ENCODE peak calls at places on chromosomes 3 and 15, in four cellular contexts. Y is astrocyte of the spinal cord; J is neuronal stem cell; P is central memory CD4-positive, alpha-beta T cell. A is an unnamed sample.

GRCh38 chr15:100733088-100733487 is 130.7 kb downstream of the ASB7 start:
- DNase-seq in P (no peak), Y (peak), J (no peak), A (peak)

GRCh38 chr15:77181305-77182074 is 110.6 kb upstream of the TSPAN3 start:
- DNase-seq in J (no peak), Y (no peak), P (no peak), A (no peak)

GRCh38 chr3:123068227-123069020 is 1.6 kb downstream of the PDIA5 start:
- DNase-seq in J (no peak), Y (no peak), P (no peak), A (no peak)

GRCh38 chr3:139241783-139242182 is 102.0 kb upstream of the MRPS22 start:
- DNase-seq in J (no peak), P (no peak), Y (no peak), A (no peak)

GRCh38 chr3:184336484-184337230 is 743 bp upstream of the FAM131A start:
- DNase-seq in P (no peak), Y (peak), J (no peak), A (peak)

GRCh38 chr3:172203522-172204258 is 164.3 kb downstream of the FNDC3B start:
- DNase-seq in P (no peak), J (no peak), Y (peak), A (no peak)

GRCh38 chr3:128623762-128624176 is 26.8 kb downstream of the RPN1 start:
- DNase-seq in J (no peak), P (no peak), Y (peak), A (no peak)

GRCh38 chr15:71055461-71055860 is 59.8 kb upstream of the THSD4 start:
- DNase-seq in P (no peak), Y (peak), J (no peak), A (peak)

GRCh38 chr3:112631257-112631656 is 9.7 kb downstream of the CCDC80 start:
- DNase-seq in Y (no peak), P (no peak), J (no peak), A (no peak)

GRCh38 chr15:29859981-29860745 is 37.9 kb upstream of the TJP1 start:
- DNase-seq in J (no peak), P (no peak), Y (peak), A (no peak)

GRCh38 chr3:144491333-144491732 is 519.7 kb downstream of the DIPK2A start:
- DNase-seq in J (no peak), P (no peak), Y (no peak), A (no peak)

GRCh38 chr3:71288269-71288930 is 295.1 kb downstream of the FOXP1 start:
- DNase-seq in P (no peak), J (no peak), Y (no peak), A (no peak)

GRCh38 chr3:69058180-69058946 is 6.2 kb upstream of the TMF1 start:
- DNase-seq in P (peak), Y (no peak), J (no peak), A (no peak)

GRCh38 chr3:65854606-65855304 is 184.0 kb downstream of the MAGI1 start:
- DNase-seq in Y (no peak), P (no peak), J (no peak), A (peak)

GRCh38 chr3:110138966-110139555 is 801.7 kb upstream of the DPPA4 start:
- DNase-seq in Y (no peak), P (no peak), J (no peak), A (no peak)

GRCh38 chr3:170572665-170573253 is 13.1 kb downstream of the SLC7A14 start:
- DNase-seq in J (no peak), Y (peak), P (no peak), A (no peak)

GRCh38 chr15:59892995-59893394 is 111.1 kb upstream of the FOXB1 start:
- DNase-seq in P (no peak), Y (peak), J (peak), A (peak)

GRCh38 chr3:185983495-185984141 is 45.8 kb upstream of the TRA2B start:
- DNase-seq in Y (peak), J (peak), P (peak), A (peak)

A was measured in HT-29.